ENCODE peak calls at places on chromosomes 2 and 18, in seven cellular contexts. W, B, R, I, J, O and N are unnamed samples.

GRCh38 chr18:59690216-59691045 is 6.8 kb downstream of the CCBE1 start:
- DNase-seq in W (no peak), B (no peak), R (no peak), I (no peak), J (no peak), O (no peak), N (no peak)

GRCh38 chr2:43425659-43426058 is 170.2 kb downstream of the THADA start:
- DNase-seq in W (no peak), B (no peak), R (no peak), I (no peak), J (no peak), O (no peak), N (no peak)

GRCh38 chr2:5290911-5291546 is 401.2 kb upstream of the SOX11 start:
- DNase-seq in W (no peak), B (no peak), R (no peak), I (no peak), J (no peak), O (no peak), N (no peak)

GRCh38 chr2:205758051-205758450 is 75.8 kb downstream of the NRP2 start:
- DNase-seq in W (no peak), B (no peak), R (peak; percentile 38), I (no peak), J (no peak), O (no peak), N (no peak)

GRCh38 chr18:12408247-12408869 is 629 bp downstream of the PRELID3A start:
- DNase-seq in W (no peak), B (no peak), R (peak; percentile 19), I (no peak), J (no peak), O (no peak), N (peak; percentile 28)

GRCh38 chr2:74548919-74549684 is 4.6 kb downstream of the LOXL3 start:
- DNase-seq in W (no peak), B (no peak), R (peak; percentile 67), I (no peak), J (peak; percentile 69), O (peak; percentile 87), N (peak; percentile 63)

GRCh38 chr2:121415727-121416126 is 115.0 kb upstream of the RNU4ATAC start:
- DNase-seq in W (no peak), B (no peak), R (no peak), I (no peak), J (no peak), O (no peak), N (no peak)

GRCh38 chr2:23092831-23093230 is 292.1 kb upstream of the KLHL29 start:
- DNase-seq in W (no peak), B (no peak), R (no peak), I (no peak), J (no peak), O (no peak), N (no peak)

GRCh38 chr2:236366406-236366805 is 102.2 kb upstream of the ASB18 start:
- DNase-seq in W (no peak), B (no peak), R (no peak), I (no peak), J (no peak), O (no peak), N (no peak)

GRCh38 chr2:108396845-108397244 is 19.1 kb downstream of the SULT1C4 start:
- DNase-seq in W (no peak), B (no peak), R (peak; percentile 44), I (no peak), J (no peak), O (no peak), N (no peak)

GRCh38 chr2:72579595-72580180 is 246.1 kb downstream of the EXOC6B start:
- DNase-seq in W (no peak), B (no peak), R (peak; percentile 74), I (no peak), J (no peak), O (no peak), N (no peak)

GRCh38 chr2:176291768-176292393 is 22.6 kb downstream of the MTX2 start:
- DNase-seq in W (no peak), B (no peak), R (no peak), I (no peak), J (no peak), O (no peak), N (no peak)

GRCh38 chr18:75478996-75479870 is 51.7 kb upstream of the SMIM21 start:
- DNase-seq in W (no peak), B (no peak), R (peak; percentile 17), I (no peak), J (no peak), O (no peak), N (no peak)

GRCh38 chr2:160279813-160280465 is 79.9 kb upstream of the ITGB6 start:
- DNase-seq in W (no peak), B (no peak), R (no peak), I (no peak), J (no peak), O (no peak), N (no peak)

GRCh38 chr18:9913151-9913525 is 678 bp upstream of the VAPA start:
- DNase-seq in W (no peak), B (no peak), R (no peak), I (no peak), J (no peak), O (no peak), N (no peak)

GRCh38 chr18:905948-906415 is 1.3 kb downstream of the ADCYAP1 start:
- DNase-seq in W (no peak), B (no peak), R (no peak), I (no peak), J (peak; percentile 13), O (no peak), N (no peak)

GRCh38 chr2:127678991-127679390 is 3.7 kb upstream of the LIMS2 start:
- DNase-seq in W (peak; percentile 19), B (no peak), R (no peak), I (no peak), J (no peak), O (no peak), N (no peak)

GRCh38 chr2:28952806-28953190 is 28.3 kb upstream of the TOGARAM2 start:
- DNase-seq in W (no peak), B (no peak), R (peak; percentile 59), I (no peak), J (no peak), O (no peak), N (no peak)

GRCh38 chr2:33437297-33437696 is 39.2 kb upstream of the RASGRP3 start:
- DNase-seq in W (no peak), B (no peak), R (no peak), I (no peak), J (no peak), O (no peak), N (no peak)

GRCh38 chr2:135585586-135585985 is 54.3 kb downstream of the R3HDM1 start:
- DNase-seq in W (no peak), B (no peak), R (peak; percentile 18), I (no peak), J (no peak), O (no peak), N (no peak)

GRCh38 chr2:219844756-219845155 is 217.3 kb downstream of the SLC4A3 start:
- DNase-seq in W (no peak), B (no peak), R (no peak), I (no peak), J (no peak), O (no peak), N (no peak)

GRCh38 chr2:154686162-154686561 is 12.3 kb upstream of the KCNJ3 start:
- DNase-seq in W (no peak), B (no peak), R (no peak), I (no peak), J (no peak), O (no peak), N (no peak)

GRCh38 chr18:13451208-13451530 is 232.6 kb downstream of the LDLRAD4 start:
- DNase-seq in W (no peak), B (peak; percentile 40), R (no peak), I (no peak), J (no peak), O (no peak), N (no peak)

GRCh38 chr2:78676921-78677696 is 348.4 kb upstream of the REG3G start:
- DNase-seq in W (no peak), B (no peak), R (no peak), I (no peak), J (no peak), O (no peak), N (no peak)

GRCh38 chr2:70477473-70477872 is 76.2 kb downstream of the TGFA start:
- DNase-seq in W (no peak), B (no peak), R (peak; percentile 19), I (no peak), J (no peak), O (peak; percentile 63), N (no peak)
- H3K27ac ChIP-seq in W (no peak overlapping the region), B (no peak overlapping the region), R (no peak overlapping the region), I (no peak overlapping the region), J (no peak overlapping the region), O (no peak overlapping the region), N (no peak overlapping the region)

GRCh38 chr2:156483741-156484173 is 47.6 kb downstream of the GPD2 start:
- DNase-seq in W (no peak), B (no peak), R (no peak), I (no peak), J (no peak), O (no peak), N (no peak)
- H3K27ac ChIP-seq in W (no peak overlapping the region), B (no peak overlapping the region), R (no peak overlapping the region), I (no peak overlapping the region), J (no peak overlapping the region), O (no peak overlapping the region), N (no peak overlapping the region)

DNA sequence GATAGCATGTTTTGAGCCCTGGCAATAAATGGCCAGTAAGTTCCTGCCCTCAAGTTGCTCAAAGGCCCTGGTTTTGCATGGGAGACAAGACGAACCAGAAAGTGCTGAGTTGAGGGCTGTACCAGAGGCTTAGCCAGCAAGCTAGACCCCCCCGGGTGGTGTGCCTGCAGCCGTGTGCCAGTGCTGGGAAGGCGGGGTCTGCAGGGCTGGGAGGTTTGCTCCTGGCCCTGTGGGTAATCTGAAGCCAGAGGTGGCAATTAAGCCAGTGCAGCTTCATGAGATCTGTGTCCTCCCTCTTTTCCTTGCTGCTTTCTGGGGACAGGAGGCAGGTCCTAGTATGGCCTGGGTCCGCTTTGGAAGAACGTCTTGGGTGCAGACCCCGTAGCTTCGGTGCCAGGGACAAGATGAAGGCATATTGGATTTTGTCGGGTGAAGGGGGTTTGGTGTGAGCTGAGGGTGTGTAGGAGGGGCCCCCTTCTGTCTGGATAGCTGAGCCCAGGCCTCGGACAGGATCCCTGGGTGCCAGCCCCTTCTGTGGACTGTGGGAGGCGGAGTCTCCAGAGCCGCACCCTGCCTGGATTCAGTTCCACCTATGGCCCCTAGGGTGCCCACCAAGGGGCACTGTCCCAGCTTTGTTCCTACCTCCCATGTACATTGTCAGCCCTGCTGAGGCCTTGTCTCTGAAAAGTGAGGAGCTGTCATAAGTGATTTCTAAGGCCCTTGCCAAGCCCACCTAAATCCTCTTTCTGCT is 15.6 kb downstream of the ATOH8 start:
- DNase-seq in W (no peak), B (no peak), R (peak; percentile 51), I (no peak), J (peak; percentile 36), O (no peak), N (peak; percentile 50)
- H3K27ac ChIP-seq in W (peak overlapping the region; percentile 6), B (no peak overlapping the region), R (peak overlapping the region; percentile 82), I (peak overlapping the region; percentile 77), J (no peak overlapping the region), O (no peak overlapping the region), N (peak overlapping the region; percentile 99)

GRCh38 chr18:57660961-57661360 is 39.3 kb upstream of the NARS1 start:
- DNase-seq in W (no peak), B (no peak), R (no peak), I (no peak), J (no peak), O (no peak), N (no peak)

GRCh38 chr18:57659463-57660102 is 37.9 kb upstream of the NARS1 start:
- DNase-seq in W (no peak), B (no peak), R (no peak), I (no peak), J (no peak), O (no peak), N (no peak)

GRCh38 chr18:57655740-57656139 is 34.1 kb upstream of the NARS1 start:
- DNase-seq in W (no peak), B (no peak), R (no peak), I (no peak), J (no peak), O (no peak), N (no peak)

GRCh38 chr18:57657566-57657965 is 35.9 kb upstream of the NARS1 start:
- DNase-seq in W (no peak), B (no peak), R (no peak), I (no peak), J (no peak), O (no peak), N (no peak)
- H3K27ac ChIP-seq in W (no peak overlapping the region), B (no peak overlapping the region), R (no peak overlapping the region), I (peak overlapping the region; percentile 71), J (no peak overlapping the region), O (no peak overlapping the region), N (peak overlapping the region; percentile 34)